ENCODE peak calls at places on chromosome 11, in four cellular contexts. One of them, this sample, is unnamed.

GRCh38 chr11:126039485-126040271 is 23.0 kb downstream of the CDON start:
- DNase-seq in retina: no peak
- DNase-seq in NCI-H1436 treated with DMSO at 0.1 percent for 48 hours: no peak
- DNase-seq in BJ: no peak
- DNase-seq in this sample: no peak

GRCh38 chr11:130139401-130139800 is 20.2 kb upstream of the ST14 start:
- DNase-seq in NCI-H1436 treated with DMSO at 0.1 percent for 48 hours: no peak
- DNase-seq in BJ: no peak
- DNase-seq in retina: no peak
- DNase-seq in this sample: no peak

GRCh38 chr11:67302571-67303131 is 679 bp upstream of the SSH3 start:
- DNase-seq in NCI-H1436 treated with DMSO at 0.1 percent for 48 hours: no peak
- DNase-seq in BJ: no peak
- DNase-seq in retina: peak; percentile 72
- DNase-seq in this sample: peak; percentile 17

GRCh38 chr11:35030716-35031213 is 108.2 kb upstream of the CD44 start:
- DNase-seq in BJ: peak; percentile 79
- DNase-seq in NCI-H1436 treated with DMSO at 0.1 percent for 48 hours: no peak
- DNase-seq in retina: no peak
- DNase-seq in this sample: peak; percentile 98

GRCh38 chr11:19229671-19230070 is 11.1 kb downstream of the E2F8 start:
- DNase-seq in retina: no peak
- DNase-seq in BJ: no peak
- DNase-seq in NCI-H1436 treated with DMSO at 0.1 percent for 48 hours: no peak
- DNase-seq in this sample: no peak

GRCh38 chr11:19536131-19536530 is 176.5 kb upstream of the NAV2 start:
- DNase-seq in NCI-H1436 treated with DMSO at 0.1 percent for 48 hours: no peak
- DNase-seq in BJ: no peak
- DNase-seq in retina: no peak
- DNase-seq in this sample: no peak

GRCh38 chr11:121249039-121249663 is 43.4 kb upstream of the SC5D start:
- DNase-seq in NCI-H1436 treated with DMSO at 0.1 percent for 48 hours: no peak
- DNase-seq in BJ: peak; percentile 11
- DNase-seq in retina: peak; percentile 32
- DNase-seq in this sample: peak; percentile 52

GRCh38 chr11:74819400-74819799 is 70.8 kb downstream of the RNF169 start:
- DNase-seq in BJ: no peak
- DNase-seq in NCI-H1436 treated with DMSO at 0.1 percent for 48 hours: no peak
- DNase-seq in retina: no peak
- DNase-seq in this sample: peak; percentile 40

GRCh38 chr11:1939006-1939626 is 8.0 kb upstream of the MRPL23 start:
- DNase-seq in BJ: no peak
- DNase-seq in NCI-H1436 treated with DMSO at 0.1 percent for 48 hours: no peak
- DNase-seq in retina: no peak
- DNase-seq in this sample: no peak

GRCh38 chr11:32013603-32014002 is 77.3 kb upstream of the RCN1 start:
- DNase-seq in NCI-H1436 treated with DMSO at 0.1 percent for 48 hours: no peak
- DNase-seq in BJ: no peak
- DNase-seq in retina: no peak
- DNase-seq in this sample: no peak

GRCh38 chr11:65917077-65917433 is 1.8 kb downstream of the C11orf68 start:
- DNase-seq in NCI-H1436 treated with DMSO at 0.1 percent for 48 hours: no peak
- DNase-seq in BJ: no peak
- DNase-seq in retina: no peak
- DNase-seq in this sample: no peak

GRCh38 chr11:76579047-76579751 is 91.3 kb downstream of the LRRC32 start:
- DNase-seq in NCI-H1436 treated with DMSO at 0.1 percent for 48 hours: no peak
- DNase-seq in BJ: no peak
- DNase-seq in retina: no peak
- DNase-seq in this sample: no peak

GRCh38 chr11:47923667-47924066 is 56.7 kb upstream of the PTPRJ start:
- DNase-seq in BJ: no peak
- DNase-seq in NCI-H1436 treated with DMSO at 0.1 percent for 48 hours: no peak
- DNase-seq in retina: no peak
- DNase-seq in this sample: no peak

GRCh38 chr11:70879601-70880285 is 372.6 kb downstream of the SHANK2 start:
- DNase-seq in BJ: no peak
- DNase-seq in NCI-H1436 treated with DMSO at 0.1 percent for 48 hours: no peak
- DNase-seq in retina: no peak
- DNase-seq in this sample: no peak

GRCh38 chr11:85867751-85868150 is 12.6 kb downstream of the CCDC83 start:
- DNase-seq in retina: no peak
- DNase-seq in BJ: no peak
- DNase-seq in NCI-H1436 treated with DMSO at 0.1 percent for 48 hours: no peak
- DNase-seq in this sample: peak; percentile 43

GRCh38 chr11:99593197-99593596 is 572.4 kb downstream of the CNTN5 start:
- DNase-seq in NCI-H1436 treated with DMSO at 0.1 percent for 48 hours: no peak
- DNase-seq in BJ: no peak
- DNase-seq in retina: no peak
- DNase-seq in this sample: no peak

GRCh38 chr11:71155846-71156245 is 96.5 kb downstream of the SHANK2 start:
- DNase-seq in retina: no peak
- DNase-seq in NCI-H1436 treated with DMSO at 0.1 percent for 48 hours: no peak
- DNase-seq in BJ: no peak
- DNase-seq in this sample: no peak

This sample was measured in brain microvascular endothelial cell.